ENCODE peak calls at places on chromosome 22, in six cellular contexts. V, X, S, M, D and Z are unnamed samples.

GRCh38 chr22:41998361-41999261 is at the start of gene WBP2NL:
- DNase-seq in V (peak), X (no peak), S (no peak), M (peak), D (peak), Z (peak)

GRCh38 chr22:43464809-43465208 is 53.0 kb downstream of the MPPED1 start:
- DNase-seq in V (no peak), X (no peak), S (no peak), M (no peak), D (no peak), Z (no peak)

GRCh38 chr22:35561796-35562526 is 21.3 kb downstream of the RASD2 start:
- DNase-seq in V (peak), X (no peak), S (no peak), M (no peak), D (no peak), Z (no peak)

GRCh38 chr22:32623943-32624342 is 149.3 kb downstream of the FBXO7 start:
- DNase-seq in V (no peak), X (peak), S (no peak), M (no peak), D (no peak), Z (no peak)

GRCh38 chr22:20080776-20081654 is 974 bp downstream of the DGCR8 start:
- DNase-seq in V (peak), X (peak), S (peak), M (no peak), D (no peak), Z (no peak)

GRCh38 chr22:44143117-44143495 is 37.6 kb upstream of the PARVG start:
- DNase-seq in V (no peak), X (no peak), S (no peak), M (no peak), D (no peak), Z (no peak)

GRCh38 chr22:42187646-42188045 is 57.0 kb upstream of the CYP2D6 start:
- DNase-seq in V (no peak), X (no peak), S (no peak), M (no peak), D (no peak), Z (no peak)

GRCh38 chr22:33300165-33300564 is 242.0 kb upstream of the SYN3 start:
- DNase-seq in V (no peak), X (no peak), S (no peak), M (no peak), D (peak), Z (no peak)

GRCh38 chr22:25987948-25988347 is 181.3 kb upstream of the SEZ6L start:
- DNase-seq in V (no peak), X (no peak), S (no peak), M (peak), D (no peak), Z (no peak)

GRCh38 chr22:35347462-35347861 is 33.4 kb upstream of the HMOX1 start:
- DNase-seq in V (no peak), X (no peak), S (no peak), M (no peak), D (no peak), Z (no peak)

GRCh38 chr22:37674951-37675929 is at the start of gene LGALS1:
- DNase-seq in V (peak), X (peak), S (no peak), M (peak), D (no peak), Z (peak)

GRCh38 chr22:21633481-21633880 is 921 bp downstream of the CCDC116 start:
- DNase-seq in V (no peak), X (no peak), S (no peak), M (no peak), D (no peak), Z (no peak)

GRCh38 chr22:49312601-49313000 is 515.1 kb downstream of the BRD1 start:
- DNase-seq in V (no peak), X (no peak), S (no peak), M (no peak), D (no peak), Z (no peak)

GRCh38 chr22:19139974-19140373 is 4.5 kb downstream of the ESS2 start:
- DNase-seq in V (no peak), X (no peak), S (no peak), M (peak), D (no peak), Z (no peak)

GRCh38 chr22:20118572-20119020 is 1.6 kb upstream of the TRMT2A start:
- DNase-seq in V (peak), X (no peak), S (no peak), M (no peak), D (no peak), Z (no peak)

GRCh38 chr22:50343541-50343935 is 411 bp downstream of the PPP6R2 start:
- DNase-seq in V (no peak), X (no peak), S (no peak), M (no peak), D (no peak), Z (no peak)

GRCh38 chr22:24205438-24206189 is 24.3 kb downstream of the SUSD2 start:
- DNase-seq in V (no peak), X (no peak), S (no peak), M (no peak), D (no peak), Z (no peak)

DNA sequence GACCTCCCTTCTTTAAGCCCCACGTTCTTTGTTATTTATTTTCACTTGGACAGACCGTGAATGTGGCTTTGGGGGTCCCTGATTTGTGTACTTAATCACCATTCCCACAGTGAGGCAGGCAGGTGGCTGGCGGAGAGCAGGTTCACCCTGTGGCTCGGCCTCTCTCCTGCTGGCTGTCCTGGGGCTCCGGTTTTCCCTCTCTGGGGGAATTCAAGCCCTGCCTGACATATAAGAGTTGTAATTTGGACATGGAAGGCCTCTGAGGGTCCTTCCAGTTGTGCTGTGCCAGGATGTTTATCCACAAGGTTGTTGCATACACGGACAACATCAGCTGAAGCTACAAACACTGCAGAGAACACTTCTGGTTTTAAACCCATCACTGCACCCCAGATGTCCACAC is 824.5 kb downstream of the TBC1D22A start:
- DNase-seq in V (no peak), X (no peak), S (no peak), M (no peak), D (no peak), Z (no peak)
- TF ChIP-seq TAF1 in V (no peak), X (no peak), S (no peak), M (no peak), D (no peak), Z (no peak)

GRCh38 chr22:40043793-40044101 is 49.0 kb downstream of the FAM83F start:
- DNase-seq in V (no peak), X (no peak), S (no peak), M (no peak), D (no peak), Z (no peak)

GRCh38 chr22:40044102-40044869 is 49.5 kb downstream of the FAM83F start:
- DNase-seq in V (peak), X (peak), S (peak), M (peak), D (peak), Z (peak)

GRCh38 chr22:40043086-40043485 is 48.3 kb downstream of the FAM83F start:
- DNase-seq in V (no peak), X (no peak), S (no peak), M (no peak), D (no peak), Z (no peak)

GRCh38 chr22:40046126-40046525 is 51.4 kb downstream of the FAM83F start:
- DNase-seq in V (no peak), X (no peak), S (no peak), M (no peak), D (no peak), Z (no peak)

GRCh38 chr22:40044870-40045834 is 50.4 kb downstream of the FAM83F start:
- DNase-seq in V (peak), X (peak), S (no peak), M (peak), D (no peak), Z (peak)
- TF ChIP-seq POLR2A in V (peak), X (peak), S (peak), M (peak), D (peak), Z (peak)

GRCh38 chr22:27107824-27108223 is 450.4 kb downstream of the MIAT start:
- DNase-seq in V (no peak), X (peak), S (no peak), M (no peak), D (no peak), Z (no peak)
- TF ChIP-seq POLR2AphosphoS5 in V (no peak), X (no peak), S (no peak), M (no peak), D (no peak), Z (no peak)

DNA sequence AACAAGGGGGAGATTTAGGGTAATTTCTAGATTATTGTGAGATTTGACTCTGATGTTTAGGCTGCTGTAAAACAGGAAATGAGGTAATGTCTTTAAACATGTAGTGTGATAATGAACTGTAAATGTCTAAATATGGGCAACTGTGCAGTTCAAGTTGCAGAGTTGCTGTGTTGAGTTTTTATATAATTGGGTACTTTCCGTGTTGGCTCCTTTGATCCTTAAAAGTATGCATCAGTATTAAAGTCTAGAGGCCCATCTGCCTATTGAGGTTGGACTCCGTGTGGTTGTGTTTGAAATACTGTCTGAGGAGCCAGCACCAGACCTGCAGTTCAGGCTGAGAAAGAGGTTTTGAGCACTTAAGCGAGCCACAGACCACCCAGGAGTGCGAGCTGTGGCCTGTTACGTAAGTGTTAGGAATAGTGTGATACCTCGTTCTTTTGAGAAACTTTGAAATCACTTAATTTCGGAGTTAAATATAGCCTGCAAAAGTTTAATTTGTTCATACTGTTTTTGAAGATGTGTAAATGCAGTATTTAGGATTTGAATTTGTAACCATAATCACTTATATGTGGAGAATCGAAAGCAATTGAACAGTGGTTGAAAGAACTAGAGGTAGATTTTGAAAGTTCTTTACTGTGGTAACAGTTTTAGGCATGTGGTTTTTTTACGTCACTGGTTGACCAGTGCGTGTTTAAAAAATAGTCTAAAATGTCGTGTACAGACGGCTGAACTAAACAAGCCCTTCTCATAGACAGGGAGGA is 9.0 kb downstream of the FAM118A start:
- DNase-seq in V (no peak), X (no peak), S (no peak), M (no peak), D (peak), Z (no peak)
- TF ChIP-seq TAF1 in V (no peak), X (no peak), S (no peak), M (no peak), D (no peak), Z (no peak)

GRCh38 chr22:45309422-45310227 is at the start of gene FAM118A:
- DNase-seq in V (peak), X (peak), S (peak), M (peak), D (peak), Z (peak)
- TF ChIP-seq POLR2A in V (peak), X (peak), S (peak), M (peak), D (peak), Z (peak)

GRCh38 chr22:27139935-27140493 is 482.6 kb downstream of the MIAT start:
- DNase-seq in V (no peak), X (no peak), S (no peak), M (no peak), D (no peak), Z (no peak)
- TF ChIP-seq POLR2AphosphoS5 in V (no peak), X (no peak), S (no peak), M (no peak), D (no peak), Z (no peak)